ENCODE peak calls at places on chromosomes 13 and 19, in six cellular contexts. M, F, H, R, D and W are unnamed samples. For H3K4me1, the result is how much of the 10 kb centered on the place peaks cover.

GRCh38 chr19:35718345-35719041 is 690 bp downstream of the KMT2B start:
- DNase-seq in M (peak), F (peak), H (peak), R (no peak), D (peak), W (no peak)

GRCh38 chr19:584240-585001 is 5.3 kb upstream of the HCN2 start:
- DNase-seq in M (no peak), F (no peak), H (peak), R (no peak), D (no peak), W (no peak)

GRCh38 chr19:327291-328024 is 17.1 kb downstream of the MIER2 start:
- DNase-seq in M (no peak), F (no peak), H (no peak), R (no peak), D (no peak), W (no peak)

GRCh38 chr13:48730971-48731658 is 77.4 kb downstream of the CYSLTR2 start:
- DNase-seq in M (no peak), F (no peak), H (no peak), R (no peak), D (no peak), W (no peak)

GRCh38 chr13:27915301-27916207 is 4.2 kb upstream of the PDX1 start:
- DNase-seq in M (no peak), F (no peak), H (no peak), R (no peak), D (no peak), W (no peak)

GRCh38 chr13:24097064-24097463 is 63.5 kb upstream of the SPATA13 start:
- DNase-seq in M (no peak), F (no peak), H (no peak), R (no peak), D (no peak), W (no peak)

GRCh38 chr19:43782689-43783231 is 2.0 kb upstream of the KCNN4 start:
- DNase-seq in M (no peak), F (no peak), H (peak), R (no peak), D (no peak), W (no peak)

GRCh38 chr13:112931028-112931934 is 37.7 kb upstream of the MCF2L start:
- DNase-seq in M (no peak), F (peak), H (peak), R (peak), D (no peak), W (no peak)

GRCh38 chr19:30864460-30865215 is 484.6 kb downstream of the TSHZ3 start:
- DNase-seq in M (no peak), F (no peak), H (no peak), R (no peak), D (no peak), W (peak)

GRCh38 chr13:48567521-48568331 is 34.8 kb upstream of the RCBTB2 start:
- DNase-seq in M (no peak), F (no peak), H (no peak), R (peak), D (no peak), W (peak)

GRCh38 chr19:11243798-11244169 is 4.4 kb downstream of the ANGPTL8 start:
- DNase-seq in M (no peak), F (no peak), H (no peak), R (no peak), D (no peak), W (no peak)

GRCh38 chr13:79767126-79767525 is 286.2 kb downstream of the NDFIP2 start:
- DNase-seq in M (no peak), F (no peak), H (no peak), R (no peak), D (no peak), W (no peak)

GRCh38 chr19:46609511-46610412 is 8.6 kb downstream of the CALM3 start:
- DNase-seq in M (no peak), F (no peak), H (no peak), R (no peak), D (no peak), W (peak)

GRCh38 chr19:1446713-1447564 is 3.0 kb upstream of the APC2 start:
- DNase-seq in M (no peak), F (no peak), H (no peak), R (no peak), D (no peak), W (no peak)

GRCh38 chr19:8638078-8638619 is 7.7 kb downstream of the NFILZ start:
- DNase-seq in M (peak), F (peak), H (no peak), R (peak), D (no peak), W (no peak)

GRCh38 chr19:19548915-19549537 is 11.0 kb downstream of the CILP2 start:
- DNase-seq in M (no peak), F (no peak), H (no peak), R (no peak), D (no peak), W (no peak)

GRCh38 chr19:46416077-46416709 is 2.8 kb upstream of the CCDC8 start:
- DNase-seq in M (peak), F (peak), H (peak), R (peak), D (peak), W (no peak)

GRCh38 chr19:58346961-58347929 is 6.0 kb downstream of the A1BG start:
- DNase-seq in M (peak), F (peak), H (peak), R (peak), D (peak), W (no peak)

GRCh38 chr13:105139380-105140285 is 1395.8 kb downstream of the EFNB2 start:
- DNase-seq in M (peak), F (peak), H (no peak), R (no peak), D (no peak), W (no peak)

GRCh38 chr19:43562698-43563241 is 12.6 kb downstream of the XRCC1 start:
- DNase-seq in M (peak), F (no peak), H (no peak), R (no peak), D (peak), W (peak)

GRCh38 chr13:53466576-53466975 is 438.0 kb downstream of the OLFM4 start:
- DNase-seq in M (no peak), F (no peak), H (no peak), R (no peak), D (no peak), W (no peak)

GRCh38 chr13:113354831-113355610 is 8.9 kb downstream of the GRTP1 start:
- DNase-seq in M (no peak), F (no peak), H (no peak), R (no peak), D (no peak), W (peak)

GRCh38 chr13:113928701-113929627 is 44.9 kb downstream of the C13orf46 start:
- DNase-seq in M (peak), F (no peak), H (peak), R (peak), D (peak), W (peak)

GRCh38 chr13:110327036-110327790 is 20.1 kb downstream of the COL4A2 start:
- DNase-seq in M (no peak), F (no peak), H (no peak), R (no peak), D (no peak), W (no peak)
- H3K4me1 ChIP-seq in M (under half), F (half or more), H (under half), R (under half), D (under half), W (under half)

GRCh38 chr19:40797963-40798222 is 1.1 kb upstream of the EGLN2 start:
- DNase-seq in M (no peak), F (no peak), H (no peak), R (no peak), D (no peak), W (no peak)

GRCh38 chr19:40800339-40800996 is 1.5 kb downstream of the EGLN2 start:
- DNase-seq in M (peak), F (no peak), H (no peak), R (no peak), D (no peak), W (no peak)

GRCh38 chr19:40798223-40798996 is 581 bp upstream of the EGLN2 start:
- DNase-seq in M (peak), F (peak), H (peak), R (peak), D (peak), W (peak)

GRCh38 chr19:40799558-40800338 is 757 bp downstream of the EGLN2 start:
- DNase-seq in M (no peak), F (no peak), H (peak), R (no peak), D (peak), W (peak)

DNA sequence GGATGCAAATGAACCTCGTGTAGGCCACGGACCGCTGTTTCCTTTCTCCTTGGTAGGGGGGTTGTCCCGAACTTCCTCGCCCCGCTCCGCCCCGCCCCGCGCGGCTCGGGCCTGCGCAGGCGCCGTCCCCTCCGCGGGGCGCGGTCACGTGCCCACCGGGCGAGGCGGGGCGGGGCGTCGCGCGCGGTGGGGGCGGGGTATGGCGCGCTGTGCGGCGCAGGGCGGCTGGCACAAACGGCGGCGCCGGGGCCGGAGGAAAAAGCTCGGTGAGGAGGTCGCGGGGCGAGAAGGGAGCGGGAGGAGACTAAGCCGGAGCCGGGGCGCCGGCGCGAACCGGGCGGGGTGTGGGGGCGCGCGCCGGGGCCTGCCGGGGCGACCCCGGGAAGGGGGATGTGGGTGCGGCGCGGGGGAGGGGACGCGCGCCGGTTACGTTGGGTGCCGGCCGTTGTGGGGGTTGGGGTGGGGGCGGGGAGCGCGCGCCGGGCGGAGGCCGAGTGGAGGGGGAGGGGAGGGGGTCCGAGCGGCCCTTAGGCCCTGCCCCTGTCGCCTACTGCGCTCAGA is at the start of gene EGLN2:
- DNase-seq in M (no peak), F (no peak), H (no peak), R (no peak), D (no peak), W (no peak)
- TF ChIP-seq POLR2A in M (no peak), F (peak), H (peak), R (peak), D (no peak), W (peak)

GRCh38 chr13:102658678-102659077 is 36.2 kb downstream of the METTL21C start:
- DNase-seq in M (no peak), F (no peak), H (no peak), R (no peak), D (no peak), W (no peak)

GRCh38 chr13:102651892-102652291 is 43.0 kb downstream of the METTL21C start:
- DNase-seq in M (no peak), F (no peak), H (no peak), R (no peak), D (peak), W (no peak)

GRCh38 chr13:102654786-102655185 is 40.1 kb downstream of the METTL21C start:
- DNase-seq in M (no peak), F (no peak), H (no peak), R (no peak), D (no peak), W (no peak)

GRCh38 chr13:102659168-102659713 is 35.6 kb downstream of the METTL21C start:
- DNase-seq in M (no peak), F (no peak), H (no peak), R (no peak), D (no peak), W (no peak)

GRCh38 chr13:102657630-102658029 is 37.2 kb downstream of the METTL21C start:
- DNase-seq in M (no peak), F (peak), H (no peak), R (no peak), D (no peak), W (no peak)
- TF ChIP-seq CTCF in M (no peak), F (no peak), H (no peak), R (no peak), D (no peak), W (no peak)

GRCh38 chr19:56115490-56115889 is 5.6 kb downstream of the ZNF787 start:
- DNase-seq in M (no peak), F (no peak), H (no peak), R (no peak), D (no peak), W (no peak)

GRCh38 chr19:56117889-56118288 is 3.2 kb downstream of the ZNF787 start:
- DNase-seq in M (no peak), F (no peak), H (no peak), R (no peak), D (no peak), W (no peak)

GRCh38 chr19:56118666-56119584 is 2.2 kb downstream of the ZNF787 start:
- DNase-seq in M (no peak), F (no peak), H (no peak), R (no peak), D (no peak), W (no peak)

GRCh38 chr19:56116606-56117005 is 4.5 kb downstream of the ZNF787 start:
- DNase-seq in M (no peak), F (no peak), H (no peak), R (no peak), D (no peak), W (no peak)

GRCh38 chr19:56117376-56117884 is 3.7 kb downstream of the ZNF787 start:
- DNase-seq in M (no peak), F (no peak), H (peak), R (no peak), D (no peak), W (no peak)
- H3K4me1 ChIP-seq in M (half or more), F (under half), H (under half), R (under half), D (under half), W (half or more)

GRCh38 chr19:3983936-3984583 is 1.2 kb downstream of the EEF2 start:
- DNase-seq in M (no peak), F (no peak), H (peak), R (peak), D (no peak), W (peak)
- TF ChIP-seq POLR2A in M (no peak), F (no peak), H (peak), R (no peak), D (no peak), W (no peak)

DNA sequence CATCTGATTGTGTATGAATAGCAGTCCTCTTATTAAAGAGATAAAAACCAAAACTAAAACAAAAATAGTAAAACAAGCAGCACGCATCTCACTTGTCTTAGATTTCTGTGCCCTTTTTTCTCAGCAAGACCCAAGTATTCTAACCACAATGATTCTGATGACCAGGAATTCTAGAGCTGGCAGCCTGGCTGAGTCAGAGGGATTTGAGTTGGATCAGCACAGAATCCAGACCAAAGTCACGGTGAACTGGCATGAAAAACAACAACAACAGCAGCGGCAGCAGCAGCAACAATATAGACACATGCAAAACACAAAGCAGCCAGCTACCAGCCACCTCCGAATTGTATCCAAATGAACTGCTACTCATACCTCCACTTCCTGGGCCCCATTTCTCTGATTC is 360.5 kb downstream of the KCNRG start:
- DNase-seq in M (no peak), F (no peak), H (no peak), R (no peak), D (no peak), W (no peak)
- TF ChIP-seq CTCF in M (no peak), F (no peak), H (no peak), R (no peak), D (no peak), W (no peak)

GRCh38 chr19:41811981-41812380 is 15.6 kb downstream of the CEACAM3 start:
- DNase-seq in M (no peak), F (no peak), H (no peak), R (no peak), D (no peak), W (no peak)
- H3K4me1 ChIP-seq in M (under half), F (under half), H (under half), R (under half), D (under half), W (under half)

DNA sequence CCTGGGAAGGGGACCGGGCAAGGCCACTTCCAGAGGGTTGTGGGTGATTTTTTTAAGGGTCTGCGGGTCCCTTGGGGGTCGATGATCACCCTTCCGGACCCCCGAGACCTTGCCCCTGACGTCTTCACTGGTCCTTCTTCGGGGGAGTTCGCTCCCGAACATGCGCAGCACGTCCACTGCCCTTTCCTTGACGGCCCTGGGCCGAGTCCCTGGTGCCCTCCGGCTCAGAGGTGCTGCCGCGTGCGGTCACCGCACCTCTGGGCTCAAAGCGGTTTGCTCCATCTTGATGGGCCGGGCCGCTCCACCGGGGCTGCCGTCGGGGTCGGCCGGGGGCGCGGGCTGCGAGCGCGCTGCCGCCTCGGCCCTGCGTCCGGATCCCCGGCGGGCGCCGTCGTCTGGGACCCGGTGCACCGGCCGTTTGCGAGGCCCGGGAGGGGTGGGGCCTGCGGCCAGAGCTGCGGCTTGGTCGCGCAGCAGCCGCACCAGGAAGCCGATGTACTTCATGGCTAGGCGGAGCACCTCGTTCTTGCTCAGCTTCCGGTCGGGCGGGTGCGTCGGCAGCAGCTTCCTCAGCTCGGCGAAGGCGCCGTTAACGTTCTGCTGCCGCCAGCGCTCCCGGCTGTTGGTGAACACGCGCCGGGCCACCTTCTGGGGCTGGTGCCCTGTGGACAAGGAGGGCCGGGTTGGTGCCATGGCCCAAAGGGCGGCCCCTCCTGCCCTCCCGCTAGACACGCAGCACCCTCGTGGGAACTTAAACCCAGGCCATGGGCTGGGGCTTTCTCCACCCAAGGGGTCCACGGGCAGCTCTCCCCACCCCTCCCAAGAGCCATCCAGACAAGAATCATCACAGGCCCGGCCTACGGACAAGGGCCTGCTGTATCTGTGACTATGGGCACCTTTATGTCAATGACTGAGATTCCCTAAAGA is 3.3 kb downstream of the LYL1 start:
- DNase-seq in M (peak), F (no peak), H (peak), R (no peak), D (peak), W (peak)
- TF ChIP-seq POLR2A in M (no peak), F (no peak), H (peak), R (no peak), D (peak), W (peak)